ENCODE peak calls at places on chromosome 22, in four cellular contexts. One of them, this sample, is unnamed.

GRCh38 chr22:37545703-37546435 is 14.4 kb upstream of the CDC42EP1 start:
- DNase-seq in AG04449: peak; percentile 47
- DNase-seq in adrenal gland: peak; percentile 93
- DNase-seq in cardiac muscle cell: peak; percentile 100
- DNase-seq in this sample: peak; percentile 97

GRCh38 chr22:48171294-48171693 is 1408.8 kb downstream of the TBC1D22A start:
- DNase-seq in AG04449: no peak
- DNase-seq in adrenal gland: no peak
- DNase-seq in cardiac muscle cell: no peak
- DNase-seq in this sample: no peak

GRCh38 chr22:37176464-37177061 is 11.5 kb downstream of the C1QTNF6 start:
- DNase-seq in AG04449: no peak
- DNase-seq in adrenal gland: no peak
- DNase-seq in cardiac muscle cell: peak; percentile 89
- DNase-seq in this sample: peak; percentile 86

GRCh38 chr22:29311468-29312217 is 3.9 kb downstream of the RASL10A start:
- DNase-seq in AG04449: no peak
- DNase-seq in adrenal gland: peak; percentile 65
- DNase-seq in cardiac muscle cell: peak; percentile 24
- DNase-seq in this sample: no peak

GRCh38 chr22:19962909-19963806 is 21.5 kb upstream of the TXNRD2 start:
- DNase-seq in AG04449: no peak
- DNase-seq in adrenal gland: peak; percentile 65
- DNase-seq in cardiac muscle cell: no peak
- DNase-seq in this sample: peak; percentile 36

GRCh38 chr22:44288951-44289350 is 23.8 kb downstream of the SHISAL1 start:
- DNase-seq in AG04449: no peak
- DNase-seq in adrenal gland: no peak
- DNase-seq in cardiac muscle cell: no peak
- DNase-seq in this sample: no peak

GRCh38 chr22:41524809-41525449 is 19.3 kb downstream of the POLR3H start:
- DNase-seq in AG04449: no peak
- DNase-seq in adrenal gland: no peak
- DNase-seq in cardiac muscle cell: no peak
- DNase-seq in this sample: no peak

GRCh38 chr22:25351631-25352293 is 132.3 kb downstream of the CRYBB2 start:
- DNase-seq in AG04449: no peak
- DNase-seq in adrenal gland: no peak
- DNase-seq in cardiac muscle cell: no peak
- DNase-seq in this sample: no peak

GRCh38 chr22:39901519-39902146 is 749 bp downstream of the GRAP2 start:
- DNase-seq in AG04449: no peak
- DNase-seq in adrenal gland: no peak
- DNase-seq in cardiac muscle cell: no peak
- DNase-seq in this sample: no peak

DNA sequence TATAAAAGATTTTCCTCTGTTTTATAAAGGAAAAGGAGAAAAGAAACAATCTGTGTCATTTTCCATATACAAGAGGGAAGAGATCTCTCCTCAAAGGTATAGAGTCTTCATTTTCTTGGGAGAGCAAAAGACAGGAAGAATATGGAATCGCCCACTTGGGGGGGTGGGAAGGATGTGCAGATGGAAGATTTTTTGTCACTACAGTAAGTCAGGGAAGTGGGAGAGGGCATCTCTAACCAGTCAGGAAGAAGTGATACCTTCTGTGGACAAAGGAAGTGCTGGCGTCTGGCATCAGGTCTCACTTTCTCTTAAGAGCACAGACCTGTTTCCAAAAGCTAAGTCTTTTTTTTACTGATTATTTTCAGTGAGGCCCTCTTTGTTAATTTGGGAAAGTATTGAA is 1.4 kb downstream of the PRR14L start:
- DNase-seq in AG04449: no peak
- DNase-seq in adrenal gland: no peak
- DNase-seq in cardiac muscle cell: no peak
- DNase-seq in this sample: no peak
- H3K4me3 ChIP-seq in AG04449: peak overlapping the region; percentile 85
- H3K4me3 ChIP-seq in adrenal gland: no peak overlapping the region
- H3K4me3 ChIP-seq in cardiac muscle cell: peak overlapping the region; percentile 76
- H3K4me3 ChIP-seq in this sample: peak overlapping the region; percentile 94

DNA sequence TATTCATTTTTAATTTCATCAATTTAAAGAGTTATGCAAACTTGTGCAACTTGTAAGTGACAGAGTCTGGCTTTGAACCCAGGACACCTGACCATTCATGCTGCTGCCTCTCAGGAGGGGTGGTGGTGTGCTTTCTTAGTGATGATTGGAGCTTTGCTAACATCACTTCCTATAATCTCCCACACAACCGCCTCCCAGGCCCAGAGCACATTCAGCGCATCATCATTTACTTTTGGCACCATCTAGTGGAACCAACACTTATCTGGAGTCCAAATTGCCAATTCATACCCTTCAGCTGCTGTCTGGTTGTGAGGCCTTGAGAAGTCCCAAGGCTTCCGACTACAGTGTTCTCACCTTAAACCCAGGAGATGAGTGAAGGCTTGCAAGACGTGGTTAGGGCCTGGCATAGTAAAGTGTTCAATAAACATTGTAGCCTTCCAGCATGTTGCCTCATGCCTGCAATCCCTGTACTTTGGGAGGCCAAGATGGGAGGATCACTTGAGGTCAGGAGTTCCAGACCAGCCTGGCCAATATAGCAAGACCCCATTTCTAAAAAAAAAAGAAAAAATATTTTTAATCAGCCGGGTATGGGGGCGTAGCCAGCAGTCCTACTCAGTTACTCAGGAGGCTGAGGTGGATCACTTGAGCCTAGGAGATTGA is 1.1 kb upstream of the TTLL1 start:
- DNase-seq in AG04449: peak; percentile 50
- DNase-seq in adrenal gland: peak; percentile 51
- DNase-seq in cardiac muscle cell: peak; percentile 90
- DNase-seq in this sample: peak; percentile 87
- TF ChIP-seq CTCF in AG04449: peak; percentile 64
- TF ChIP-seq CTCF in adrenal gland: peak; percentile 38
- TF ChIP-seq CTCF in cardiac muscle cell: peak; percentile 46
- TF ChIP-seq CTCF in this sample: peak; percentile 41

DNA sequence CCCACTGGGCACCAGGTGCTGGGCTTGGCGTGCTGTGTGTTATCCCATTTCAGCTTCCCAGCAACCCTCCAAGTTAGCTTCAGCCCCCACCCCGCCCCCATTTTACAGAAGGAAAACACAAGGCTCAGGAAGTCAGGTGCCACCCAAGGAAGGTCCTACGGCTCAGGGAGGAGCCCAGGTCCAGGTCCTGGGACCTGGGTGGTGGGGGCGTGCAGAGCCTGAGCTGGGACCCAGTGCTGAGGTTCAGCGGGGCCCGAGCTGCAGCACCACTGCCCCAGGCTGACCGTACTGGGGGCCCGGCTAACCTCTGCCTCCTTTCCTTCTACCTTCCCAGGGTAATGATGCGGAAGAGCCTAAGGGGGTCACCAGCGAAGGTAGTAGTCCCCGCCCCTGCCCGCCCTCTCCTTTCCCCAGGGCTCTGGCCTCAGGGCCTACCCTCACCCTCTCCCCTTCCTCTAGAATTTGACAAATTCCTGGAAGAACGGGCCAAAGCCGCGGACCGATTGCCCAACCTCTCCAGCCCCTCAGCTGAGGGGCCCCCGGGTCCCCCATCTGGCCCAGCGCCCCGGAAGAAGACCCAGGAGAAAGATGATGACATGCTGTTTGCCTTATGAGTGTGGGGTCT is 34.2 kb upstream of the HMOX1 start:
- DNase-seq in AG04449: no peak
- DNase-seq in adrenal gland: no peak
- DNase-seq in cardiac muscle cell: no peak
- DNase-seq in this sample: no peak
- H3K4me3 ChIP-seq in AG04449: no peak overlapping the region
- H3K4me3 ChIP-seq in adrenal gland: no peak overlapping the region
- H3K4me3 ChIP-seq in cardiac muscle cell: no peak overlapping the region
- H3K4me3 ChIP-seq in this sample: no peak overlapping the region

GRCh38 chr22:50438305-50439275 is 36.2 kb downstream of the SBF1 start:
- DNase-seq in AG04449: no peak
- DNase-seq in adrenal gland: no peak
- DNase-seq in cardiac muscle cell: no peak
- DNase-seq in this sample: no peak

GRCh38 chr22:50436841-50437341 is 37.9 kb downstream of the SBF1 start:
- DNase-seq in AG04449: no peak
- DNase-seq in adrenal gland: no peak
- DNase-seq in cardiac muscle cell: no peak
- DNase-seq in this sample: no peak

GRCh38 chr22:50436134-50436830 is 38.6 kb downstream of the SBF1 start:
- DNase-seq in AG04449: no peak
- DNase-seq in adrenal gland: no peak
- DNase-seq in cardiac muscle cell: no peak
- DNase-seq in this sample: no peak

GRCh38 chr22:50439314-50440250 is 35.3 kb downstream of the SBF1 start:
- DNase-seq in AG04449: no peak
- DNase-seq in adrenal gland: no peak
- DNase-seq in cardiac muscle cell: no peak
- DNase-seq in this sample: no peak

GRCh38 chr22:50437511-50438304 is 37.1 kb downstream of the SBF1 start:
- DNase-seq in AG04449: no peak
- DNase-seq in adrenal gland: no peak
- DNase-seq in cardiac muscle cell: no peak
- DNase-seq in this sample: no peak
- TF ChIP-seq CTCF in AG04449: no peak
- TF ChIP-seq CTCF in adrenal gland: no peak
- TF ChIP-seq CTCF in cardiac muscle cell: no peak
- TF ChIP-seq CTCF in this sample: no peak

DNA sequence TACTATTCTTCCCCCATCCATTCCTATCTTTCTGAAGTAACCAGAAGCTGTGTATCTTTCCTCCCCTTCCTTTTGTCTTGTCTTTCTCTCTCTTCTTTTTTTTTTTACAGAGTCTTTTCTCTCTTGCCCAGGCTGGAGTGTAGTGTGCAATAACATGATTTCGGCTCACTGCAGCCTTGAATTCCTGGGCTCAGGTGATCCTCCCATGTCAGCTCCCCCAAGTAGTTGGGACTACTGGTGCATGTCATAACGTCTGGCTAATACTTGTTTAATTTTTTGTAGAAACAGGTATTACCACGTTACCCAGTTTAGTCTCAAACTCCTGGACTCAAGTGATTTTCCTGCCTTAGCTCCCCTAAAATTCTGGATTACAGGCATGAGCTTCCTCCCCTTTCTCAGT is 86.5 kb downstream of the IGLL5 start:
- DNase-seq in AG04449: no peak
- DNase-seq in adrenal gland: no peak
- DNase-seq in cardiac muscle cell: no peak
- DNase-seq in this sample: no peak
- H3K4me3 ChIP-seq in AG04449: no peak overlapping the region
- H3K4me3 ChIP-seq in adrenal gland: no peak overlapping the region
- H3K4me3 ChIP-seq in cardiac muscle cell: no peak overlapping the region
- H3K4me3 ChIP-seq in this sample: no peak overlapping the region

DNA sequence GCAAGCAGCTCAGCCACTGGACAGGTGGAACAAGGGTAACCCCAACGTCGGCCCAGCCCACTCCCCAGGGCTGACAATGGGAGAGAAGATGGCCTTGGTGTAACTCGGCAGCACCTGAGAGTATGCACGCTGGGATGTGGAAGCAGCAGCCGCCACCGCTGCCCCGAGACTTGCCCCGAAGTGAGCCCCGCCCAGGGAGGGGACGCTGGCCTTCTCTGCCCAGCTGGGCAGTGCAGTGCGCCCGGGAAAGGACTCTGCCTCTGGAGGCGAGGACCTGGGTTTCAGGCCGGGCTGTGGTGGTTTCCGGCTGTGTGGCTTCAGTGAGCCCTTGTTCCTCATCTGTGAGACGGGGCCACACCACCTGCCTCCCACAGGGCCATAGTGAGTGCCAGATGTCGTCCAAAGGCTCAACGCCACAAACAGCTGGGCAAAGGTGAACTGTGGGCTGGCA is 8.6 kb upstream of the POLDIP3 start:
- DNase-seq in AG04449: no peak
- DNase-seq in adrenal gland: peak; percentile 22
- DNase-seq in cardiac muscle cell: no peak
- DNase-seq in this sample: no peak
- TF ChIP-seq CTCF in AG04449: no peak
- TF ChIP-seq CTCF in adrenal gland: no peak
- TF ChIP-seq CTCF in cardiac muscle cell: no peak
- TF ChIP-seq CTCF in this sample: no peak

GRCh38 chr22:17997456-17997855 is 26.9 kb downstream of the MICAL3 start:
- DNase-seq in AG04449: no peak
- DNase-seq in adrenal gland: no peak
- DNase-seq in cardiac muscle cell: no peak
- DNase-seq in this sample: no peak

GRCh38 chr22:17998913-17999312 is 25.4 kb downstream of the MICAL3 start:
- DNase-seq in AG04449: no peak
- DNase-seq in adrenal gland: no peak
- DNase-seq in cardiac muscle cell: no peak
- DNase-seq in this sample: no peak

GRCh38 chr22:18001040-18001893 is 23.1 kb downstream of the MICAL3 start:
- DNase-seq in AG04449: peak; percentile 88
- DNase-seq in adrenal gland: peak; percentile 90
- DNase-seq in cardiac muscle cell: peak; percentile 99
- DNase-seq in this sample: peak; percentile 99

GRCh38 chr22:18000441-18001039 is 23.8 kb downstream of the MICAL3 start:
- DNase-seq in AG04449: no peak
- DNase-seq in adrenal gland: no peak
- DNase-seq in cardiac muscle cell: peak; percentile 27
- DNase-seq in this sample: peak; percentile 30

GRCh38 chr22:17999851-18000250 is 24.5 kb downstream of the MICAL3 start:
- DNase-seq in AG04449: no peak
- DNase-seq in adrenal gland: no peak
- DNase-seq in cardiac muscle cell: no peak
- DNase-seq in this sample: no peak
- H3K4me3 ChIP-seq in AG04449: peak overlapping the region; percentile 80
- H3K4me3 ChIP-seq in adrenal gland: no peak overlapping the region
- H3K4me3 ChIP-seq in cardiac muscle cell: peak overlapping the region; percentile 93
- H3K4me3 ChIP-seq in this sample: peak overlapping the region; percentile 87

GRCh38 chr22:46992121-46992731 is 229.8 kb downstream of the TBC1D22A start:
- DNase-seq in AG04449: no peak
- DNase-seq in adrenal gland: no peak
- DNase-seq in cardiac muscle cell: no peak
- DNase-seq in this sample: no peak
- TF ChIP-seq CTCF in AG04449: no peak
- TF ChIP-seq CTCF in adrenal gland: no peak
- TF ChIP-seq CTCF in cardiac muscle cell: no peak
- TF ChIP-seq CTCF in this sample: no peak